ENCODE peak calls at places on chromosomes 16 and 17, in nine cellular contexts. P, F, X, H, G, D, S, R and Y are unnamed samples.

GRCh38 chr17:45287526-45288264 is 25.8 kb upstream of the SPATA32 start:
- DNase-seq in P (no peak), F (no peak), X (no peak), H (no peak), G (no peak), D (no peak), S (no peak), R (peak), Y (no peak)

GRCh38 chr17:75783069-75783783 is 1.4 kb upstream of the UNK start:
- DNase-seq in P (no peak), F (no peak), X (no peak), H (no peak), G (no peak), D (peak), S (no peak), R (no peak), Y (no peak)

GRCh38 chr17:10394201-10394887 is 21.5 kb upstream of the MYH13 start:
- DNase-seq in P (no peak), F (no peak), X (no peak), H (no peak), G (no peak), D (no peak), S (no peak), R (no peak), Y (no peak)

GRCh38 chr17:74445156-74445555 is 13.3 kb downstream of the GPRC5C start:
- DNase-seq in P (no peak), F (no peak), X (no peak), H (no peak), G (no peak), D (no peak), S (no peak), R (no peak), Y (no peak)

GRCh38 chr16:74650966-74651567 is 15.6 kb downstream of the RFWD3 start:
- DNase-seq in P (no peak), F (no peak), X (no peak), H (no peak), G (no peak), D (no peak), S (no peak), R (no peak), Y (no peak)

GRCh38 chr17:38918916-38919315 is 6.5 kb upstream of the LASP1NB start:
- DNase-seq in P (peak), F (no peak), X (no peak), H (no peak), G (no peak), D (no peak), S (no peak), R (no peak), Y (no peak)

GRCh38 chr17:50605434-50605833 is 29.2 kb upstream of the ABCC3 start:
- DNase-seq in P (no peak), F (no peak), X (no peak), H (no peak), G (no peak), D (no peak), S (no peak), R (no peak), Y (no peak)

GRCh38 chr17:44786551-44787081 is 27.8 kb downstream of the ADAM11 start:
- DNase-seq in P (no peak), F (no peak), X (no peak), H (no peak), G (peak), D (no peak), S (peak), R (no peak), Y (peak)

GRCh38 chr16:50040710-50041109 is 15.7 kb downstream of the CNEP1R1 start:
- DNase-seq in P (no peak), F (no peak), X (no peak), H (no peak), G (no peak), D (no peak), S (no peak), R (no peak), Y (no peak)

GRCh38 chr16:47158991-47159390 is 15.2 kb upstream of the NETO2 start:
- DNase-seq in P (no peak), F (no peak), X (no peak), H (no peak), G (no peak), D (no peak), S (no peak), R (no peak), Y (no peak)

GRCh38 chr17:57861000-57861736 is 11.3 kb upstream of the MRPS23 start:
- DNase-seq in P (peak), F (no peak), X (no peak), H (no peak), G (peak), D (no peak), S (peak), R (peak), Y (no peak)

GRCh38 chr16:67016681-67017450 is 12.1 kb upstream of the CBFB start:
- DNase-seq in P (no peak), F (no peak), X (no peak), H (no peak), G (peak), D (no peak), S (no peak), R (no peak), Y (peak)

GRCh38 chr16:27829975-27830374 is 233.5 kb downstream of the GSG1L start:
- DNase-seq in P (no peak), F (no peak), X (no peak), H (no peak), G (peak), D (no peak), S (no peak), R (no peak), Y (no peak)

GRCh38 chr17:79388556-79389295 is 222.1 kb downstream of the RBFOX3 start:
- DNase-seq in P (no peak), F (peak), X (peak), H (no peak), G (peak), D (no peak), S (peak), R (peak), Y (peak)

GRCh38 chr17:1089915-1090314 is 89.9 kb downstream of the ABR start:
- DNase-seq in P (no peak), F (no peak), X (peak), H (peak), G (peak), D (no peak), S (no peak), R (peak), Y (peak)

GRCh38 chr16:50208460-50208931 is 55.4 kb downstream of the TENT4B start:
- DNase-seq in P (no peak), F (no peak), X (no peak), H (no peak), G (no peak), D (no peak), S (no peak), R (no peak), Y (no peak)

GRCh38 chr16:1688807-1689560 is 10.9 kb downstream of the JPT2 start:
- DNase-seq in P (no peak), F (no peak), X (no peak), H (peak), G (peak), D (no peak), S (no peak), R (no peak), Y (no peak)

GRCh38 chr17:8458128-8458527 is 22.4 kb downstream of the NDEL1 start:
- DNase-seq in P (no peak), F (no peak), X (no peak), H (no peak), G (no peak), D (no peak), S (no peak), R (no peak), Y (no peak)